ENCODE peak calls at places on chromosome 3, in seven cellular contexts. O is transverse colon, E is fibroblast of pulmonary artery, F is K562, A is choroid plexus epithelial cell, U is neural crest cell, Z is B cell. X is an unnamed sample.

GRCh38 chr3:120198305-120198878 is 86.6 kb downstream of the GPR156 start:
- DNase-seq in O (no peak), E (peak), F (peak), A (peak), U (no peak), Z (no peak), X (no peak)

GRCh38 chr3:188788621-188789081 is 383.1 kb upstream of the TPRG1 start:
- DNase-seq in O (no peak), E (peak), F (no peak), A (peak), U (no peak), Z (no peak), X (no peak)

GRCh38 chr3:143330316-143330868 is 210.8 kb downstream of the CHST2 start:
- DNase-seq in O (no peak), E (no peak), F (no peak), A (no peak), U (no peak), Z (no peak), X (no peak)

GRCh38 chr3:11655188-11655928 is 11.6 kb upstream of the VGLL4 start:
- DNase-seq in O (no peak), E (peak), F (no peak), A (no peak), U (no peak), Z (no peak), X (peak)

GRCh38 chr3:69906351-69906966 is 93.1 kb upstream of the SAMMSON start:
- DNase-seq in O (no peak), E (no peak), F (no peak), A (no peak), U (no peak), Z (no peak), X (no peak)

GRCh38 chr3:28232659-28233058 is 8.8 kb upstream of the CMC1 start:
- DNase-seq in O (no peak), E (no peak), F (no peak), A (no peak), U (no peak), Z (no peak), X (no peak)

GRCh38 chr3:54531741-54532140 is 396.1 kb downstream of the LRTM1 start:
- DNase-seq in O (no peak), E (no peak), F (no peak), A (no peak), U (no peak), Z (no peak), X (no peak)

GRCh38 chr3:183626877-183627594 is 8.4 kb upstream of the KLHL24 start:
- DNase-seq in O (no peak), E (no peak), F (no peak), A (peak), U (no peak), Z (no peak), X (no peak)

GRCh38 chr3:122389892-122390291 is 5.9 kb downstream of the FAM162A start:
- DNase-seq in O (no peak), E (no peak), F (no peak), A (no peak), U (no peak), Z (no peak), X (no peak)

GRCh38 chr3:156400735-156401134 is 154.2 kb downstream of the SSR3 start:
- DNase-seq in O (no peak), E (no peak), F (no peak), A (no peak), U (no peak), Z (no peak), X (no peak)

GRCh38 chr3:64414043-64414442 is 188.8 kb upstream of the PRICKLE2 start:
- DNase-seq in O (no peak), E (no peak), F (no peak), A (no peak), U (no peak), Z (no peak), X (no peak)

GRCh38 chr3:117898722-117899121 is 1135.9 kb downstream of the IGSF11 start:
- DNase-seq in O (no peak), E (peak), F (peak), A (peak), U (no peak), Z (no peak), X (no peak)
- TF ChIP-seq CTCF in O (peak), E (peak), F (peak), A (peak), U (peak), Z (no peak), X (peak)

GRCh38 chr3:171018151-171018935 is 8.2 kb downstream of the SLC2A2 start:
- DNase-seq in O (no peak), E (no peak), F (peak), A (no peak), U (peak), Z (no peak), X (peak)
- TF ChIP-seq CTCF in O (no peak), E (peak), F (peak), A (peak), U (peak), Z (no peak), X (peak)

DNA sequence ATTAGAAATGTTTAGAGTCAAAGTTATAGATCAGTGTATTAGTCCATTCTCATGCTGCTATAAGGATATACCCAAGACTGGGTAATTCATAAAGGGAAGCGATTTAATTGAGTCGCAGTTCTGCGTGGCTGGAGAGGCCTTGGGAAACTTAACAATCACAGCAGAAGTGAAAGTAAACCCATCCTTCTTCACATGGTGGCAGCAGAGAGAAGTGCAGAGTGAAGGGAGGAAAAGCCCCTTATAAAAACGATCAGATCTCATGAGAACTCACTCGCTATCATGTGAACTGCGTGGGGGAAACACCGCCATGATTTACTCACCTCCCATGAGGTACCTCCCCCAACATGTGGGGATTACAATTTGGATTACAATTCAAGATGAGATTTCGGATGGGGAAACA is 871.5 kb downstream of the DIPK2A start:
- DNase-seq in O (no peak), E (peak), F (no peak), A (peak), U (no peak), Z (no peak), X (no peak)
- TF ChIP-seq CTCF in O (no peak), E (peak), F (no peak), A (peak), U (peak), Z (no peak), X (no peak)

GRCh38 chr3:38646630-38647029 is 2.9 kb downstream of the SCN5A start:
- DNase-seq in O (no peak), E (peak), F (peak), A (peak), U (no peak), Z (peak), X (no peak)
- TF ChIP-seq CTCF in O (no peak), E (peak), F (peak), A (peak), U (peak), Z (no peak), X (peak)

GRCh38 chr3:8607285-8608040 is 37.1 kb downstream of the SSUH2 start:
- DNase-seq in O (no peak), E (peak), F (peak), A (peak), U (peak), Z (no peak), X (peak)
- TF ChIP-seq CTCF in O (peak), E (peak), F (peak), A (peak), U (peak), Z (no peak), X (peak)

GRCh38 chr3:197597335-197597734 is 41.6 kb upstream of the BDH1 start:
- DNase-seq in O (no peak), E (no peak), F (peak), A (no peak), U (no peak), Z (no peak), X (no peak)
- TF ChIP-seq CTCF in O (no peak), E (no peak), F (no peak), A (no peak), U (no peak), Z (no peak), X (no peak)

X was measured in glutamatergic neuron.